ENCODE peak calls at places on chromosomes 11 and 22, in four cellular contexts. K is HepG2, U is HEK293T, X is WTC11. G is an unnamed sample.

GRCh38 chr22:44409691-44410316 is 88.2 kb downstream of the RTL6 start:
- DNase-seq in K (no peak), U (no peak), X (no peak), G (no peak)

GRCh38 chr11:119523801-119524200 is 100.8 kb upstream of the THY1 start:
- DNase-seq in K (no peak), X (no peak), U (no peak), G (no peak)

GRCh38 chr11:96012086-96012824 is 88.3 kb upstream of the MTMR2 start:
- DNase-seq in U (peak), K (peak), X (no peak), G (peak)

GRCh38 chr11:15406952-15407351 is 292.2 kb downstream of the INSC start:
- DNase-seq in X (no peak), U (no peak), K (no peak), G (no peak)

GRCh38 chr11:131186629-131187075 is 183.8 kb upstream of the NTM start:
- DNase-seq in U (no peak), K (no peak), X (no peak), G (no peak)

GRCh38 chr22:47612136-47612910 is 849.9 kb downstream of the TBC1D22A start:
- DNase-seq in U (no peak), X (no peak), K (no peak), G (peak)

GRCh38 chr22:31748490-31748889 is 1.4 kb downstream of the PRR14L start:
- DNase-seq in X (no peak), U (no peak), K (no peak), G (no peak)

GRCh38 chr11:20360650-20361049 is 2.9 kb upstream of the HTATIP2 start:
- DNase-seq in K (peak), X (no peak), U (no peak), G (no peak)

GRCh38 chr11:3840289-3840869 is 380 bp downstream of the RHOG start:
- DNase-seq in X (no peak), K (no peak), U (no peak), G (no peak)

GRCh38 chr11:81987829-81988472 is 745.7 kb downstream of the FAM181B start:
- DNase-seq in U (no peak), X (no peak), K (no peak), G (no peak)

GRCh38 chr11:101915811-101916291 is 471 bp downstream of the ANGPTL5 start:
- DNase-seq in X (no peak), U (no peak), K (no peak), G (no peak)

GRCh38 chr11:130486981-130487380 is 38.5 kb downstream of the ADAMTS15 start:
- DNase-seq in U (no peak), X (no peak), K (no peak), G (no peak)

GRCh38 chr11:58582437-58582836 is 3.6 kb downstream of the ZFP91 start:
- DNase-seq in X (no peak), K (no peak), U (no peak), G (no peak)

GRCh38 chr11:27553186-27553585 is 46.6 kb upstream of the LIN7C start:
- DNase-seq in U (no peak), X (no peak), K (no peak), G (no peak)

GRCh38 chr11:134289789-134290188 is 13.6 kb downstream of the GLB1L3 start:
- DNase-seq in X (peak), K (no peak), U (no peak), G (peak)

GRCh38 chr22:29143848-29144785 is 61.6 kb upstream of the EMID1 start:
- DNase-seq in U (no peak), K (no peak), X (no peak), G (no peak)

GRCh38 chr22:46914481-46914880 is 152.0 kb downstream of the TBC1D22A start:
- DNase-seq in X (no peak), K (no peak), U (no peak), G (no peak)

GRCh38 chr22:35113341-35113740 is 47.4 kb downstream of the ISX start:
- DNase-seq in U (no peak), X (no peak), K (no peak), G (no peak)

GRCh38 chr22:28923826-28924732 is 40.7 kb downstream of the ZNRF3 start:
- DNase-seq in U (no peak), K (peak), X (no peak), G (no peak)

GRCh38 chr11:75577198-75577597 is 15.1 kb downstream of the SERPINH1 start:
- DNase-seq in U (peak), X (peak), K (no peak), G (peak)

GRCh38 chr22:22552630-22553029 is 6.4 kb downstream of the PRAME start:
- DNase-seq in U (no peak), K (peak), X (peak), G (peak)

GRCh38 chr22:20424937-20425587 is 12.6 kb downstream of the SCARF2 start:
- DNase-seq in U (no peak), X (peak), K (no peak), G (no peak)

GRCh38 chr11:66363187-66363601 is 8.4 kb downstream of the SLC29A2 start:
- DNase-seq in X (no peak), U (peak), K (no peak), G (no peak)

GRCh38 chr22:20982563-20982882 is 426 bp downstream of the LZTR1 start:
- DNase-seq in X (no peak), U (no peak), K (no peak), G (no peak)

GRCh38 chr11:64933935-64934693 is 1.6 kb downstream of the GPHA2 start:
- DNase-seq in U (no peak), X (no peak), K (no peak), G (no peak)

GRCh38 chr11:73564903-73565302 is 33.0 kb downstream of the FAM168A start:
- DNase-seq in K (no peak), U (no peak), X (no peak), G (no peak)

GRCh38 chr11:23406131-23406819 is 546.0 kb upstream of the CCDC179 start:
- DNase-seq in K (no peak), U (no peak), X (peak), G (no peak)

GRCh38 chr11:27904358-27905055 is 203.4 kb downstream of the KIF18A start:
- DNase-seq in K (no peak), U (no peak), X (no peak), G (no peak)

GRCh38 chr22:23682082-23682481 is 8.7 kb upstream of the RGL4 start:
- DNase-seq in X (no peak), K (no peak), U (no peak), G (no peak)

GRCh38 chr11:79857404-79857803 is 416.6 kb upstream of the TENM4 start:
- DNase-seq in U (no peak), X (no peak), K (no peak), G (no peak)

GRCh38 chr11:18012314-18012905 is 437 bp downstream of the SERGEF start:
- DNase-seq in K (peak), X (no peak), U (peak), G (peak)
- TF ChIP-seq ELF4 in K (no peak), X (no peak), U (no peak), G (no peak)

GRCh38 chr11:128678017-128678416 is 15.9 kb upstream of the FLI1 start:
- DNase-seq in X (no peak), U (no peak), K (no peak), G (no peak)
- TF ChIP-seq ELF4 in X (no peak), U (no peak), K (no peak), G (no peak)

GRCh38 chr11:122804161-122804560 is 34.1 kb upstream of the CRTAM start:
- DNase-seq in X (no peak), U (no peak), K (no peak), G (no peak)
- TF ChIP-seq ELF4 in X (no peak), U (no peak), K (no peak), G (no peak)

GRCh38 chr11:117332843-117333242 is 5.2 kb downstream of the CEP164 start:
- DNase-seq in K (no peak), U (no peak), X (no peak), G (no peak)

GRCh38 chr11:117335399-117335798 is 7.7 kb downstream of the CEP164 start:
- DNase-seq in X (no peak), U (no peak), K (no peak), G (no peak)

GRCh38 chr11:117333921-117334320 is 6.3 kb downstream of the CEP164 start:
- DNase-seq in K (no peak), U (no peak), X (no peak), G (no peak)

GRCh38 chr11:117334896-117335295 is 7.2 kb downstream of the CEP164 start:
- DNase-seq in U (no peak), K (no peak), X (no peak), G (no peak)

GRCh38 chr11:117337061-117337460 is 9.4 kb downstream of the CEP164 start:
- DNase-seq in K (no peak), U (no peak), X (no peak), G (no peak)
- TF ChIP-seq ELF4 in K (no peak), U (no peak), X (no peak), G (no peak)

DNA sequence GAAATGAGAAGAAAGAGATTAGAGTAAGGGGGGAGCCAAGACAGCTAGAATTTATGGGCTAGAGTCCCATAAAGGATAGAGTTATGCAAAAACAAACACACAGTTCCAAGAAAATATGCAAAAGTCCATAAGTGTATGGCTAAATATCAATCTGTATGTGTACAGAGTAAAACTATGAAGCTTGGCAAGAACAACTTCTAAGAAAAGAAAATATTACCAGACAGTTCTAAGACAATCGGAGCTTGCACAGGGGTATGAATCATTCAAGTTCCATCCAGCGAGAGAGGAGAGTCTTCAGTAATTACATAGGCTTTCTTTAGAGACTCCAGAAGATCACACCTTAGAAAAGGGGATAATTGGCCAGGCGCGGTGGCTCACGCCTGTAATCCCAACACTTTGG is 41.8 kb downstream of the GDPD4 start:
- DNase-seq in U (no peak), K (no peak), X (no peak), G (no peak)
- TF ChIP-seq ELF4 in U (no peak), K (no peak), X (no peak), G (no peak)

GRCh38 chr22:49302150-49302460 is 525.6 kb downstream of the BRD1 start:
- DNase-seq in K (no peak), U (no peak), X (no peak), G (no peak)

GRCh38 chr22:49303061-49303735 is 524.5 kb downstream of the BRD1 start:
- DNase-seq in K (no peak), X (no peak), U (no peak), G (no peak)

GRCh38 chr22:49301398-49302149 is 526.1 kb downstream of the BRD1 start:
- DNase-seq in K (no peak), U (no peak), X (no peak), G (no peak)

GRCh38 chr22:49303781-49304461 is 523.8 kb downstream of the BRD1 start:
- DNase-seq in X (no peak), K (no peak), U (no peak), G (no peak)

GRCh38 chr22:49302530-49302929 is 525.1 kb downstream of the BRD1 start:
- DNase-seq in X (no peak), K (no peak), U (no peak), G (no peak)
- TF ChIP-seq ELF4 in X (no peak), K (no peak), U (no peak), G (no peak)

GRCh38 chr22:36323182-36323854 is 64.4 kb downstream of the MYH9 start:
- DNase-seq in K (no peak), U (no peak), X (no peak), G (no peak)
- TF ChIP-seq ELF4 in K (no peak), U (no peak), X (no peak), G (no peak)

DNA sequence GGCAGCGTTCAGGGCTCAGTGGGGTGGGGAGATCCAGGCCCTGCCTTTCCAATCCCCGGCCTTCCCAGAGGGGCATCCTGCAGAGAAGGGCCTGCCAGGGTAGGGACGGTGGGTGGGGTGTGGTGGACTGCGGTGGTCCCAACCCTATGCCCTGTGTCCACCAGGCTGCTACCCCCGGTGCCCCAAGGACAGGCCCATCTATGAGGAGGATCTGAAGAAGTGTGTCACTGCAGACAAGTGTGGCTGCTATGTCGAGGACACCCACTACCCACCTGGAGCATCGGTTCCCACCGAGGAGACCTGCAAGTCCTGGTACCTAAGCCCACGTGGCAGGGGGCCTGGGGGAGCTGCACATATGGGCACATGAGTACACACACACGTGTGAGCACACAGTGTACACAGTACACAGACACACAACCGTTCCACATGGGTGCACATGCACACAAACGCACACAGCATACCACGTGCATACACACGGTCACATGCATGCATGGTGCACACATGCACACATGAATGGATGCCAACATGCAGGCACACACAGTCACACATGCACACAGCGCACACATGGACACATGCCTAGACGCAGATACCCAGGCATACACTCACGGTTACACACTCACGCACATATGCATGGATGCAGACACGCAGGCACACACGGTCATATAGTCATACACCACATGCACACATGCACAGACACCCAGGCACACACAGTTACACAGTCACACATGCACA is 16.1 kb downstream of the MUC2 start:
- DNase-seq in K (no peak), X (no peak), U (no peak), G (no peak)
- TF ChIP-seq ELF4 in K (no peak), X (no peak), U (no peak), G (no peak)

DNA sequence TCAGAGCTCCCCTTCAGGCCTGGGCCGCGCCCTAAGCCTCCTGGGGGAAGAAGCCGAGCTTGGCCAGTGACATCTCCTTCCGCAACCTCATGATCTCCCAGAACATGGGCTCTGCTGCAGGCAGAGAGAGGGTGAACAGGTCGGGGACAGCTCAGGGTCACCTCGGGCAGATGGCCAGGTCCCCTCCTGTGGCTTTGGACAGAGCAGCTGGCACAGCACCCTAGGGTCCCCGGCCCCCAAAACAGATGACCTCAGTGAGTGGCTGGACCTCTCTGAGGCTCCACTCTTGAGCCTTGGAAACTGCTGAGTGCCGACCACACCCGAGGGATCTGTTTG is 6.9 kb upstream of the FADS3 start:
- DNase-seq in X (no peak), U (no peak), K (no peak), G (no peak)
- TF ChIP-seq ELF4 in X (no peak), U (no peak), K (no peak), G (no peak)

GRCh38 chr11:69563946-69564780 is 76.8 kb upstream of the CCND1 start:
- DNase-seq in X (no peak), K (peak), U (no peak), G (no peak)

GRCh38 chr11:69562302-69562701 is 78.7 kb upstream of the CCND1 start:
- DNase-seq in X (no peak), K (no peak), U (no peak), G (no peak)

GRCh38 chr11:69563306-69563705 is 77.7 kb upstream of the CCND1 start:
- DNase-seq in U (no peak), K (no peak), X (no peak), G (no peak)

GRCh38 chr11:69560141-69560790 is 78.8 kb downstream of the LINC01488 start:
- DNase-seq in X (no peak), U (no peak), K (no peak), G (no peak)

DNA sequence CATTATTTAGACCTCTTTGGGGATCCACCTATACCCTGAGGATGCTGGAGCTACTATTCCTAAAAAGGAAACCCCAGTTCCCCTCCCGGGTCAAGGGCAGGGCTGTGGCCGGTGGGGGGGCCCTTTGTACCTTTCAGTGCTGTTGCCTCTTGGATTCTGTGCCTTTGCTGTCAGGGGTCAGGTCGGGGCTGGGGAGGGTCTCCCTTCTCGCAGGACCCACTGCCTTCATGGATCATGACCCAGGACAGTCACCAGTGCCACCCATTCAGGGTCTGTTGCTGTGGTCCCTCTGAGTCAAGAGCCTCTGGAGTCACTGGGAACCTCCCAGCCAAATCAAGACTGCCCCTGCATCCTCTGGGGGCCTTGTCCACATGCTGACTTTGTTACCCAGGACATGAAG is 78.1 kb upstream of the CCND1 start:
- DNase-seq in X (no peak), U (no peak), K (no peak), G (no peak)
- TF ChIP-seq ELF4 in X (no peak), U (no peak), K (no peak), G (no peak)

G was measured in K562.